ENCODE peak calls at places on chromosomes 12 and 14, in four cellular contexts. M, L, K and J are unnamed samples.

GRCh38 chr12:113138826-113139225 is 3.3 kb upstream of the RASAL1 start:
- DNase-seq in M (no peak), L (no peak), K (no peak), J (no peak)

GRCh38 chr14:103312006-103312635 is 21.9 kb upstream of the EIF5 start:
- DNase-seq in M (no peak), L (no peak), K (no peak), J (no peak)

GRCh38 chr14:58829594-58829993 is 191.8 kb downstream of the DACT1 start:
- DNase-seq in M (peak), L (no peak), K (no peak), J (peak)

GRCh38 chr12:91496337-91496736 is 313.7 kb upstream of the DCN start:
- DNase-seq in M (peak), L (peak), K (no peak), J (no peak)

GRCh38 chr12:130186101-130186465 is 23.8 kb downstream of the FZD10 start:
- DNase-seq in M (no peak), L (no peak), K (no peak), J (no peak)

GRCh38 chr14:85414142-85414541 is 115.8 kb upstream of the FLRT2 start:
- DNase-seq in M (no peak), L (no peak), K (no peak), J (no peak)

GRCh38 chr14:104090071-104090748 is 4.7 kb downstream of the ASPG start:
- DNase-seq in M (no peak), L (no peak), K (no peak), J (no peak)

GRCh38 chr14:95465358-95465757 is 51.1 kb downstream of the SYNE3 start:
- DNase-seq in M (no peak), L (no peak), K (no peak), J (no peak)

GRCh38 chr14:54881235-54881760 is 21.3 kb downstream of the GCH1 start:
- DNase-seq in M (peak), L (peak), K (no peak), J (no peak)

GRCh38 chr14:73786632-73786941 is 65.0 kb upstream of the PTGR2 start:
- DNase-seq in M (peak), L (peak), K (no peak), J (no peak)

GRCh38 chr12:97555547-97556200 is 93.1 kb downstream of the RMST start:
- DNase-seq in M (no peak), L (no peak), K (no peak), J (no peak)